ENCODE peak calls at places on chromosomes 13 and 19, in seven cellular contexts. One of them, this sample, is unnamed.

GRCh38 chr19:18424890-18425514 is 5.8 kb downstream of the SSBP4 start:
- DNase-seq in breast epithelium: no peak
- DNase-seq in ovary: peak
- DNase-seq in transverse colon: no peak
- DNase-seq in H1: no peak
- DNase-seq in esophagus squamous epithelium: no peak
- DNase-seq in gastrocnemius medialis: no peak
- DNase-seq in this sample: no peak

GRCh38 chr19:49637865-49638350 is 2.0 kb downstream of the RRAS start:
- DNase-seq in breast epithelium: peak
- DNase-seq in ovary: peak
- DNase-seq in transverse colon: peak
- DNase-seq in H1: peak
- DNase-seq in esophagus squamous epithelium: no peak
- DNase-seq in gastrocnemius medialis: peak
- DNase-seq in this sample: peak

GRCh38 chr13:88823114-88823513 is 1151.9 kb downstream of the SLITRK5 start:
- DNase-seq in breast epithelium: no peak
- DNase-seq in ovary: no peak
- DNase-seq in transverse colon: no peak
- DNase-seq in H1: no peak
- DNase-seq in esophagus squamous epithelium: no peak
- DNase-seq in gastrocnemius medialis: no peak
- DNase-seq in this sample: no peak

GRCh38 chr13:91664036-91664435 is 265.6 kb downstream of the GPC5 start:
- DNase-seq in breast epithelium: no peak
- DNase-seq in ovary: no peak
- DNase-seq in transverse colon: peak
- DNase-seq in H1: no peak
- DNase-seq in esophagus squamous epithelium: no peak
- DNase-seq in gastrocnemius medialis: no peak
- DNase-seq in this sample: no peak

GRCh38 chr19:48628486-48629296 is 8.5 kb downstream of the DBP start:
- DNase-seq in breast epithelium: no peak
- DNase-seq in ovary: peak
- DNase-seq in transverse colon: peak
- DNase-seq in H1: no peak
- DNase-seq in esophagus squamous epithelium: no peak
- DNase-seq in gastrocnemius medialis: no peak
- DNase-seq in this sample: no peak

GRCh38 chr13:49569993-49570689 is 15.2 kb downstream of the RCBTB1 start:
- DNase-seq in breast epithelium: no peak
- DNase-seq in ovary: no peak
- DNase-seq in transverse colon: no peak
- DNase-seq in H1: no peak
- DNase-seq in esophagus squamous epithelium: no peak
- DNase-seq in gastrocnemius medialis: no peak
- DNase-seq in this sample: no peak

GRCh38 chr13:30126903-30127428 is 180.4 kb downstream of the KATNAL1 start:
- DNase-seq in breast epithelium: no peak
- DNase-seq in ovary: no peak
- DNase-seq in transverse colon: no peak
- DNase-seq in H1: no peak
- DNase-seq in esophagus squamous epithelium: no peak
- DNase-seq in gastrocnemius medialis: no peak
- DNase-seq in this sample: no peak

GRCh38 chr13:25085125-25085742 is 10.7 kb upstream of the PABPC3 start:
- DNase-seq in breast epithelium: no peak
- DNase-seq in ovary: no peak
- DNase-seq in transverse colon: peak
- DNase-seq in H1: no peak
- DNase-seq in esophagus squamous epithelium: no peak
- DNase-seq in gastrocnemius medialis: no peak
- DNase-seq in this sample: peak

GRCh38 chr13:30004204-30004603 is 153.8 kb upstream of the UBL3 start:
- DNase-seq in breast epithelium: no peak
- DNase-seq in ovary: no peak
- DNase-seq in transverse colon: no peak
- DNase-seq in H1: no peak
- DNase-seq in esophagus squamous epithelium: no peak
- DNase-seq in gastrocnemius medialis: no peak
- DNase-seq in this sample: no peak

GRCh38 chr13:35978607-35979316 is 152.4 kb downstream of the DCLK1 start:
- DNase-seq in breast epithelium: no peak
- DNase-seq in ovary: peak
- DNase-seq in transverse colon: no peak
- DNase-seq in H1: peak
- DNase-seq in esophagus squamous epithelium: no peak
- DNase-seq in gastrocnemius medialis: no peak
- DNase-seq in this sample: no peak

GRCh38 chr19:12799723-12800343 is 1.8 kb downstream of the PRDX2 start:
- DNase-seq in breast epithelium: no peak
- DNase-seq in ovary: peak
- DNase-seq in transverse colon: no peak
- DNase-seq in H1: no peak
- DNase-seq in esophagus squamous epithelium: no peak
- DNase-seq in gastrocnemius medialis: no peak
- DNase-seq in this sample: no peak
- TF ChIP-seq POLR2A in breast epithelium: no peak
- TF ChIP-seq POLR2A in ovary: no peak
- TF ChIP-seq POLR2A in transverse colon: no peak
- TF ChIP-seq POLR2A in H1: no peak
- TF ChIP-seq POLR2A in esophagus squamous epithelium: no peak
- TF ChIP-seq POLR2A in gastrocnemius medialis: no peak
- TF ChIP-seq POLR2A in this sample: no peak

GRCh38 chr19:2151339-2152229 is at the start of gene AP3D1:
- DNase-seq in breast epithelium: peak
- DNase-seq in ovary: peak
- DNase-seq in transverse colon: peak
- DNase-seq in H1: peak
- DNase-seq in esophagus squamous epithelium: peak
- DNase-seq in gastrocnemius medialis: peak
- DNase-seq in this sample: peak
- TF ChIP-seq POLR2A in breast epithelium: no peak
- TF ChIP-seq POLR2A in ovary: no peak
- TF ChIP-seq POLR2A in transverse colon: no peak
- TF ChIP-seq POLR2A in H1: peak
- TF ChIP-seq POLR2A in esophagus squamous epithelium: no peak
- TF ChIP-seq POLR2A in gastrocnemius medialis: peak
- TF ChIP-seq POLR2A in this sample: peak

DNA sequence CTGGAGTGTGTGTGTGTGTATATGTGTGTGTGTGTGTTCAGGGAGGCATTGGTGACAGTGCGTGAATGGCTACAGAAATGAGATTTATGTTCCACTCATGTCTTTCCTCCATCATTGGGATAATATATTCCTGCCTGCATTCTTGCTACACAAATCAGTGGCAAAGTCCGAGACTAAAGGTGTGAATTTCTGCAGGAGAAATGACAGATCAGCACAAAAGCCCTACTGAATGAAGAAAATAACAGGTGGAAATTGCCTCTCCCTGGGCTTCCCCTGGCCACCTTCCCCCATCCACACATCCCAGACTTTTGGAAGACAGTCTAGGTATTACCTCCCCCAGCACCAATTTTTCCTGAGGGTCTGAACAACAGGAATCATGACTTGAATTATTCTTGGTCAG is 10.1 kb downstream of the SIGLEC6 start:
- DNase-seq in breast epithelium: no peak
- DNase-seq in ovary: no peak
- DNase-seq in transverse colon: no peak
- DNase-seq in H1: no peak
- DNase-seq in esophagus squamous epithelium: no peak
- DNase-seq in gastrocnemius medialis: no peak
- DNase-seq in this sample: no peak
- TF ChIP-seq POLR2A in breast epithelium: no peak
- TF ChIP-seq POLR2A in ovary: no peak
- TF ChIP-seq POLR2A in transverse colon: no peak
- TF ChIP-seq POLR2A in H1: no peak
- TF ChIP-seq POLR2A in esophagus squamous epithelium: no peak
- TF ChIP-seq POLR2A in gastrocnemius medialis: no peak
- TF ChIP-seq POLR2A in this sample: no peak

GRCh38 chr13:51806571-51806970 is 2.6 kb upstream of the DHRS12 start:
- DNase-seq in breast epithelium: no peak
- DNase-seq in ovary: no peak
- DNase-seq in transverse colon: no peak
- DNase-seq in H1: no peak
- DNase-seq in esophagus squamous epithelium: no peak
- DNase-seq in gastrocnemius medialis: no peak
- DNase-seq in this sample: no peak

GRCh38 chr13:51807041-51807440 is 3.1 kb upstream of the DHRS12 start:
- DNase-seq in breast epithelium: no peak
- DNase-seq in ovary: no peak
- DNase-seq in transverse colon: no peak
- DNase-seq in H1: no peak
- DNase-seq in esophagus squamous epithelium: no peak
- DNase-seq in gastrocnemius medialis: no peak
- DNase-seq in this sample: no peak

GRCh38 chr13:51811046-51811445 is 7.1 kb upstream of the DHRS12 start:
- DNase-seq in breast epithelium: no peak
- DNase-seq in ovary: no peak
- DNase-seq in transverse colon: no peak
- DNase-seq in H1: no peak
- DNase-seq in esophagus squamous epithelium: no peak
- DNase-seq in gastrocnemius medialis: no peak
- DNase-seq in this sample: no peak

GRCh38 chr13:51805925-51806324 is 2.0 kb upstream of the DHRS12 start:
- DNase-seq in breast epithelium: no peak
- DNase-seq in ovary: no peak
- DNase-seq in transverse colon: no peak
- DNase-seq in H1: no peak
- DNase-seq in esophagus squamous epithelium: no peak
- DNase-seq in gastrocnemius medialis: no peak
- DNase-seq in this sample: no peak

DNA sequence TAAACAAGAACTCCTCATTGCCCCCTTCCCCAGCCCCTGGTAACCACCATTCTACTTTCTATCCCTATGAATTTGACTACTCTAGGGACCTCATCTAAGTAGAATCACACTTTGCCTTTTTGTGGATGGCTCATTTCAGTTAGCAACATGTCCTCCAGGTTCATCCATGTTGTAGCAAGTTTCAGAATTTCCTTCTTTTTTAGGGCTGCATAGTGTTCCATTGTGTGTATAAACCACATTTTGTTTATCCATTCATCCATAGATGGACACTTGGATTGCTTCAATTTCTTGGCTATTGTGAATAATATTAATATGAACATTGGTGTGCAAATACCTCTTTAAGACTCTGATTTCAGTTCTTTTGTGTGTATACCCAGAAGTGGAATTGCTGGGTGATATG is 4.8 kb upstream of the DHRS12 start:
- DNase-seq in breast epithelium: no peak
- DNase-seq in ovary: no peak
- DNase-seq in transverse colon: no peak
- DNase-seq in H1: no peak
- DNase-seq in esophagus squamous epithelium: no peak
- DNase-seq in gastrocnemius medialis: no peak
- DNase-seq in this sample: no peak
- TF ChIP-seq POLR2A in breast epithelium: no peak
- TF ChIP-seq POLR2A in ovary: no peak
- TF ChIP-seq POLR2A in transverse colon: no peak
- TF ChIP-seq POLR2A in H1: no peak
- TF ChIP-seq POLR2A in esophagus squamous epithelium: no peak
- TF ChIP-seq POLR2A in gastrocnemius medialis: no peak
- TF ChIP-seq POLR2A in this sample: no peak

GRCh38 chr19:56111601-56112312 is 9.3 kb downstream of the ZNF787 start:
- DNase-seq in breast epithelium: no peak
- DNase-seq in ovary: no peak
- DNase-seq in transverse colon: peak
- DNase-seq in H1: no peak
- DNase-seq in esophagus squamous epithelium: no peak
- DNase-seq in gastrocnemius medialis: no peak
- DNase-seq in this sample: no peak
- TF ChIP-seq POLR2A in breast epithelium: no peak
- TF ChIP-seq POLR2A in ovary: no peak
- TF ChIP-seq POLR2A in transverse colon: peak
- TF ChIP-seq POLR2A in H1: no peak
- TF ChIP-seq POLR2A in esophagus squamous epithelium: no peak
- TF ChIP-seq POLR2A in gastrocnemius medialis: no peak
- TF ChIP-seq POLR2A in this sample: no peak

DNA sequence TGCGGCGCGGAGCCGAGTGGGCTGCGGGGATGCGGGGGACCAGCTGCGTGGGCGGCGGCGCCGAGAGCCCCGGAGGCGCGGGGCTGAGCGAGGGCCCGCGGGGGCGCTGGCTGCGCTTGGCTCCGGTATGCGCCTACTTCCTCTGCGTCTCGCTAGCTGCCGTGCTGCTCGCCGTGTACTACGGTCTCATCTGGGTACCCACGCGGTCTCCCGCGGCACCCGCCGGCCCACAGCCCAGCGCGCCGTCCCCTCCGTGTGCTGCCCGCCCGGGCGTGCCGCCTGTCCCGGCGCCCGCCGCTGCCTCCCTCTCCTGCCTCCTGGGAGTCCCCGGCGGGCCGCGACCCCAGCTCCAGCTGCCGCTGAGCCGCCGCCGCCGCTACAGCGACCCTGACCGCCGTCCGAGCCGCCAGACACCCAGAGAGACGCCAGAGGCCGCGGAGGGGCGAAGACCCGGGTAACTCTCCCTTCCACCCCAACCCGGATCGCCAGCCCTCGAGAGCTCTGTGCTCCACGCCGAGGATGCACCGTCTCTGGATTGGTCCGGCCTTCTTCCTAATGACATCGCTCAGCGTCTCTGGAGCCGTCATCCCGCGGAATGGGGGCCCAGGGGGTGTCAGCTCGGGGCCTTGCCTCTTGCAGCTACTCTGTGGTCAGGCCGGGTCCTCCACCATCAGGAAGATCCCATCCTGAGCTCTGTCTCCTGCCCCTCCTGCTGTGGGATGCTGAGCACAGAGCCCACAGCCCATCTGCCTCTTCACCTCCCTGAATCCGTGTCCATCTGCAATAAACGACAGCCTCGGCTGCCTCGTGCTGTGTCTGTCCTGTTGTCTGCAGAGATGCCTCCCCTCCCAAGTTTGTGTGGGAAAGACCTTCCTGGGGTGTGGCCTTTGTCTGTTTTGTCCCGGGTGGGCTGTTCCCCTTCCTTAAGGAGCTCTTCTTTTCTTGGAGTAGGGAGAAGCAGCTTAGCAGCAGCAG is 493 bp downstream of the INAFM1 start:
- DNase-seq in breast epithelium: no peak
- DNase-seq in ovary: peak
- DNase-seq in transverse colon: peak
- DNase-seq in H1: peak
- DNase-seq in esophagus squamous epithelium: no peak
- DNase-seq in gastrocnemius medialis: no peak
- DNase-seq in this sample: no peak
- TF ChIP-seq POLR2A in breast epithelium: no peak
- TF ChIP-seq POLR2A in ovary: peak
- TF ChIP-seq POLR2A in transverse colon: no peak
- TF ChIP-seq POLR2A in H1: peak
- TF ChIP-seq POLR2A in esophagus squamous epithelium: no peak
- TF ChIP-seq POLR2A in gastrocnemius medialis: no peak
- TF ChIP-seq POLR2A in this sample: no peak

GRCh38 chr13:111304041-111304544 is 16.3 kb upstream of the TEX29 start:
- DNase-seq in breast epithelium: no peak
- DNase-seq in ovary: no peak
- DNase-seq in transverse colon: peak
- DNase-seq in H1: no peak
- DNase-seq in esophagus squamous epithelium: no peak
- DNase-seq in gastrocnemius medialis: no peak
- DNase-seq in this sample: no peak
- TF ChIP-seq POLR2A in breast epithelium: no peak
- TF ChIP-seq POLR2A in ovary: no peak
- TF ChIP-seq POLR2A in transverse colon: no peak
- TF ChIP-seq POLR2A in H1: no peak
- TF ChIP-seq POLR2A in esophagus squamous epithelium: no peak
- TF ChIP-seq POLR2A in gastrocnemius medialis: no peak
- TF ChIP-seq POLR2A in this sample: no peak

This sample was measured in H54.